ENCODE peak calls at places on chromosomes 4 and X, in six cellular contexts. G, E, V, I, D and R are unnamed samples.

GRCh38 chr4:128675083-128675482 is 134.4 kb upstream of the JADE1 start:
- DNase-seq in E (no peak), V (no peak), D (no peak), G (no peak), I (no peak), R (no peak)

GRCh38 chrX:103310592-103311400 is at the start of gene BEX2:
- DNase-seq in V (peak), E (no peak), I (no peak), D (peak), G (peak), R (peak)

GRCh38 chrX:46588263-46588662 is 14.7 kb downstream of the CHST7 start:
- DNase-seq in E (peak), G (no peak), D (peak), V (no peak), I (no peak), R (no peak)

GRCh38 chr4:121741751-121742150 is 23.2 kb downstream of the SMIM43 start:
- DNase-seq in G (no peak), V (no peak), I (no peak), E (no peak), D (no peak), R (no peak)

GRCh38 chrX:77415161-77415560 is 32.0 kb upstream of the FGF16 start:
- DNase-seq in V (no peak), D (no peak), G (peak), I (no peak), E (no peak), R (no peak)

GRCh38 chr4:185713272-185713671 is 98.7 kb downstream of the SORBS2 start:
- DNase-seq in E (peak), I (peak), D (no peak), V (no peak), G (no peak), R (no peak)

GRCh38 chr4:186725422-186726149 is 1.9 kb upstream of the FAT1 start:
- DNase-seq in V (peak), I (peak), E (peak), G (peak), D (no peak), R (peak)

GRCh38 chr4:12729384-12729783 is 754.8 kb downstream of the RAB28 start:
- DNase-seq in G (peak), I (no peak), D (no peak), V (no peak), E (peak), R (no peak)

GRCh38 chrX:49725401-49725800 is 29.6 kb upstream of the PAGE1 start:
- DNase-seq in I (no peak), E (no peak), D (no peak), V (no peak), G (no peak), R (no peak)

GRCh38 chr4:185710487-185710995 is 101.5 kb downstream of the SORBS2 start:
- DNase-seq in G (no peak), V (no peak), D (no peak), E (peak), I (no peak), R (no peak)

GRCh38 chr4:107699466-107700206 is 20.4 kb downstream of the PAPSS1 start:
- DNase-seq in G (no peak), I (no peak), D (no peak), E (peak), V (no peak), R (no peak)

GRCh38 chr4:51958199-51958968 is 61.8 kb downstream of the LRRC66 start:
- DNase-seq in G (peak), I (no peak), D (no peak), V (no peak), E (no peak), R (no peak)

GRCh38 chrX:120358687-120359086 is 3.2 kb upstream of the ATP1B4 start:
- DNase-seq in V (peak), I (peak), G (peak), E (peak), D (no peak), R (no peak)

GRCh38 chr4:125658773-125659172 is 344.0 kb downstream of the FAT4 start:
- DNase-seq in D (no peak), V (no peak), I (no peak), E (no peak), G (no peak), R (no peak)

GRCh38 chr4:128513664-128514484 is 226.3 kb upstream of the PGRMC2 start:
- DNase-seq in G (no peak), I (no peak), E (peak), V (no peak), D (no peak), R (no peak)

GRCh38 chrX:44735498-44735897 is 108.3 kb upstream of the DUSP21 start:
- DNase-seq in D (no peak), I (no peak), E (no peak), V (no peak), G (no peak), R (no peak)

GRCh38 chr4:7792616-7793015 is 147.0 kb downstream of the AFAP1 start:
- DNase-seq in G (no peak), E (peak), V (no peak), D (no peak), I (no peak), R (no peak)

GRCh38 chr4:158068063-158068462 is 104.8 kb downstream of the GASK1B start:
- DNase-seq in E (peak), D (no peak), I (no peak), G (no peak), V (no peak), R (no peak)

GRCh38 chr4:125547842-125548241 is 233.1 kb downstream of the FAT4 start:
- DNase-seq in V (no peak), I (no peak), G (no peak), D (no peak), E (no peak), R (no peak)

GRCh38 chr4:111535792-111536191 is 609.5 kb upstream of the FAM241A start:
- DNase-seq in I (no peak), D (no peak), V (no peak), G (no peak), E (peak), R (no peak)

GRCh38 chrX:110568396-110568795 is 209.7 kb downstream of the RTL9 start:
- DNase-seq in D (no peak), V (no peak), E (peak), I (no peak), G (no peak), R (no peak)

GRCh38 chr4:146288188-146288587 is 73.8 kb downstream of the REELD1 start:
- DNase-seq in D (no peak), E (no peak), I (no peak), G (no peak), V (no peak), R (no peak)

GRCh38 chr4:146292508-146292907 is 78.2 kb downstream of the REELD1 start:
- DNase-seq in G (no peak), I (no peak), V (no peak), D (no peak), E (no peak), R (no peak)

GRCh38 chr4:146291313-146291712 is 77.0 kb downstream of the REELD1 start:
- DNase-seq in E (no peak), V (no peak), I (no peak), D (no peak), G (no peak), R (no peak)
- TF ChIP-seq CTCF in E (no peak), V (no peak), I (no peak), D (no peak), G (peak), R (no peak)

DNA sequence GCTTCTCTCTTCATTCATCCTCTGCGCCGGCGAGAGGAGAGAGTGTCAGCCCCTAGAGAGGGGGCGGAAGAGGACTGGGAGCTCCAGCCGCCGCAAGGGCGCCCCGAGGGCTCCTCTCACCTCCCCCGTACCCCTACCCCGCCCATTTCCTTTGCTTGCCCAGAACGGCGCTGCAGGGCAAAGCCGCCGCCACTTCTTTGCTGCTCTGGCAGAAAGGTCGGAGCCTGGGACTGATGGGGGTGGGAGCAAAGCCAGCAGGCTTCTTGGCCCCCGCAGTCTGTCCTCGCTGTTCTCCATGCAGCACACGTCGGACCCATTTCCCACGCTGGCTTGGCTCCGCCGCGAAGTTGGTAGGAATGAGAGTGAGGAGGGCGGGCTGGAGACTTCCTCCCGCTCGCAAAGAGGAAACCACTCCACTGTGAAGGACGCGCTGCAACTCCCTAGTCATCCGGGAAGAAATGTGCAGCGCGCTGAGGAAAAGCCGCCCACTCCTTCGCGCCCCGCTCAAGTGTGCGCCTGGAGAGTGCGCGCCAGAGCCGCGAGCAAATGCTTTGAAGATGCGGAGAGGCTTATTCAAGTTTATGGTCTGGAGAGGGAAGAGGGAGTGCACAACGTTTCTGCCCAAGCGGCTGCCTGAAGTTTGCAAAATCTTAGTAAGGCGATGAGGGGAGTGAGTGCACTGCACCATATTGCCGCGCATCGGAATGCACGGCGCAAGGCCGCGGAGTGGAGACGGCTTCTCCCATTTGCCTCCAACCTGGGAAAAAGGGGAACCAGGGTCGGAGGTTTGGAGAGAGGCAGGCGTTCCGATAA is 2.8 kb upstream of the PCDH7 start:
- DNase-seq in D (no peak), V (peak), E (peak), I (no peak), G (peak), R (peak)
- TF ChIP-seq CTCF in D (no peak), V (no peak), E (no peak), I (peak), G (no peak), R (no peak)

DNA sequence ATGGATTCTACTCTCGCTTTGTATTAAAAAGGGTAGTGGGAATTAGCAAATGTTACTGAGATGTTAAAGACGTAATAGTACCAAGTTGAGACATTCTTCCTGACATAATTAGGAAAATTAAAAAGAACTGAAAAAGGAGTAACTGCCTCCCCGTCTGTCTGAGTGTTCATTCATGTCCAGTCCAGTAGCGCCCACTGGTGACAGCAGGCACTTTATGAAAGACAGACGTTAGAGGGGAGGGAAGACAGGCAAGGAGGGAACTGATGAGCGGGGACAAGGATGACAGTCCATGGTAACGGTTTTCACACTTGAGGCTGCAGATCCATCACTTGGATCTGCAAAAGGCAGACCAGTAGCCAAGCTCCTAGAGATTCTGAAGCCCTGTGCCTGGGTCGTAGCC is 326.7 kb downstream of the STK32B start:
- DNase-seq in I (no peak), D (no peak), E (no peak), G (peak), V (no peak), R (no peak)
- TF ChIP-seq CTCF in I (peak), D (no peak), E (peak), G (peak), V (no peak), R (no peak)

DNA sequence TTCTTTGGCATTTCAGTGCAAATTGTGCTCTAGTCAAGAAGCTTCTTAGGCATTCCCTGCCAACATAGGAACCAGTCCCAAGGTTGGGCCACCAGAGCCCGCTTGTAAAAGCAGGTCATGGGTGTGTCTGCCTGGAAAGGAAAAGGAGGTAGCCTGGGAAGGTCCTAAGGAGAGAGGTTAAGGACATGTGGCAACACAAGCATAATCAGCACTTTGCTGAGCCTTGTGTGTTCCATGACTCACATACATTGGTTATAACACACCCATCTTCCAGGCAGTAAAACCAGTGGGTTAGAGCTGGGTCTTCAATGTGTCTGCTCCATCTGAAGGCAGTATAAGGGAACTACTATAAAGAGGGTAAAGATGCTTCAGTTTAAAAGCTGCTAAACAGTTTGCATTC is 165.0 kb downstream of the FHIP1A start:
- DNase-seq in E (no peak), D (no peak), G (no peak), I (no peak), V (no peak), R (no peak)
- TF ChIP-seq CTCF in E (no peak), D (no peak), G (no peak), I (no peak), V (no peak), R (no peak)

DNA sequence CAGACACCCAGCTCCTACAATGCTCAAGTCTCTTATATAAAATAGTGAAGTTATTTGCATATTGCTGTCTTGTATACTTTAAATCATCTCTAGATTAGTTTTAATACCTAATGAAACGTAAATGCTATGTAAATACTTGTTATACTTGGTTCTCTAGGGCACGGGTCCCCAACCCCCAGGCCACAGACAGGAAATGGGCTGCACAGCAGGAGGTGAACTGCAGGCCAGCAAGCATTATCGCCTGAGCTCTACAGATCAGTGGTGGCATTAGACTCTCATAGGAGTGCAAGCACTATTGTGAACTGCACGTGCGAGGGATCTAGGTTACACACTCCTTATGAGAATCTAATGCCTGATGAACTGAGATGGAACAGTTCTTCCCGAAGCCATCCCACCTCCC is 395.9 kb upstream of the EMCN start:
- DNase-seq in G (peak), E (no peak), V (no peak), I (no peak), D (no peak), R (no peak)
- TF ChIP-seq CTCF in G (no peak), E (no peak), V (no peak), I (no peak), D (no peak), R (no peak)

GRCh38 chr4:147381749-147382148 is 99.1 kb upstream of the EDNRA start:
- DNase-seq in V (no peak), I (no peak), G (no peak), D (no peak), E (no peak), R (no peak)

GRCh38 chr4:147378780-147379179 is 102.1 kb upstream of the EDNRA start:
- DNase-seq in E (no peak), D (no peak), V (no peak), G (no peak), I (no peak), R (no peak)
- TF ChIP-seq CTCF in E (no peak), D (no peak), V (no peak), G (no peak), I (no peak), R (no peak)

DNA sequence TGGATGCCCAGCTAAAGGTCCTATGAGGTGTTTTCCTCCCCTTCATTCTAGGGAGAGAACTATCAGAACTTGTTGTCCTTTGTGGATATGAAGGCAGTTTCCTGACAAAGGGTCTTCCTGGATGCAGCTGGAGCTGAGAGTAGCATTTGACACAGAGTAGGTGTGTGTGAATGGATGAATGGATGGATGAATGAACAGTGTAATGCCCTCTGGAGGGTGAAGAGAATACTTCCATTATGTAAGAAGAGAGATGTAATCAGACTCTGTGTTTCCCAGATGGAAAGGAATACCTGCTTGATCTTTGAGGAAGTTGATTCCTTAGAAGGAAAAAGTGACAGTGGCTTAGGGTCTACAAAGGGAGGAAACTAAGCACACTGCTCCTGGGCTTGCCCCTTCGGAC is 55.4 kb upstream of the AADAT start:
- DNase-seq in D (no peak), E (no peak), I (no peak), G (peak), V (no peak), R (no peak)
- TF ChIP-seq CTCF in D (no peak), E (no peak), I (no peak), G (peak), V (no peak), R (no peak)

GRCh38 chr4:148196168-148196567 is 246.0 kb downstream of the NR3C2 start:
- DNase-seq in G (no peak), V (no peak), D (no peak), E (peak), I (no peak), R (no peak)
- TF ChIP-seq CTCF in G (no peak), V (no peak), D (no peak), E (no peak), I (no peak), R (no peak)

GRCh38 chr4:3681191-3681590 is 85.0 kb upstream of the ADRA2C start:
- DNase-seq in G (no peak), E (no peak), D (no peak), I (no peak), V (no peak), R (no peak)
- TF ChIP-seq CTCF in G (no peak), E (no peak), D (no peak), I (no peak), V (no peak), R (no peak)

DNA sequence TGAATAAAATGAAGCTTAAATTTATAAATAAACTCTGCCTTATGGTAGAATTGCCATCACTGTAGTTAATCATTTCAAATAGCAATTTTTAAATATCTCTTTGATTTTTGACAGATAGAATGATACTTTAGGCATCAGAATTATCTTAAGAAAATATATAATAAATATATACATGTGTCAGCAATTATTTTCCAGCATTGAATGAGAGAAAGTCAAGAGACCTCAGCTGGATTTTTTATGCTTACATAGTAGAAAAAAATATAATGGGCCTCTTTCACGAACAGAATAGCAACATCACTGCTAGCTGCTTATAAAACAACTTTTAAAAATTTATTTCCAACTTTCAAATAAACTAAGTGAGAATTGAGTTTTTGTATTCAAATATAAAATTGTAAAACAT is 424.0 kb upstream of the MAGEB16 start:
- DNase-seq in V (no peak), D (no peak), E (no peak), G (no peak), I (no peak), R (no peak)
- TF ChIP-seq CTCF in V (no peak), D (no peak), E (no peak), G (no peak), I (no peak), R (no peak)